ENCODE peak calls at places on chromosomes 5 and 9, in four cellular contexts. One of them, this sample, is unnamed.

GRCh38 chr5:38831909-38832308 is 13.9 kb upstream of the OSMR start:
- DNase-seq in Peyer's patch: no peak
- DNase-seq in ovary: no peak
- DNase-seq in body of pancreas: no peak
- DNase-seq in this sample: no peak

GRCh38 chr9:37329576-37329975 is 92.9 kb upstream of the GRHPR start:
- DNase-seq in ovary: no peak
- DNase-seq in Peyer's patch: peak; percentile 54
- DNase-seq in body of pancreas: no peak
- DNase-seq in this sample: no peak

GRCh38 chr9:87606921-87607521 is 109.4 kb downstream of the DAPK1 start:
- DNase-seq in body of pancreas: no peak
- DNase-seq in ovary: no peak
- DNase-seq in Peyer's patch: no peak
- DNase-seq in this sample: no peak

GRCh38 chr9:127927457-127928231 is 2.9 kb downstream of the PIP5KL1 start:
- DNase-seq in body of pancreas: peak; percentile 68
- DNase-seq in ovary: no peak
- DNase-seq in Peyer's patch: peak; percentile 90
- DNase-seq in this sample: no peak

GRCh38 chr9:22244141-22245011 is 202.2 kb upstream of the DMRTA1 start:
- DNase-seq in body of pancreas: peak; percentile 29
- DNase-seq in ovary: no peak
- DNase-seq in Peyer's patch: peak; percentile 71
- DNase-seq in this sample: no peak

GRCh38 chr9:81653240-81653639 is 36.1 kb downstream of the TLE1 start:
- DNase-seq in Peyer's patch: no peak
- DNase-seq in ovary: no peak
- DNase-seq in body of pancreas: no peak
- DNase-seq in this sample: no peak

GRCh38 chr9:33187519-33188218 is 20.5 kb upstream of the B4GALT1 start:
- DNase-seq in ovary: peak; percentile 63
- DNase-seq in Peyer's patch: no peak
- DNase-seq in body of pancreas: no peak
- DNase-seq in this sample: peak; percentile 55

GRCh38 chr5:55146543-55147151 is 13.3 kb upstream of the GPX8 start:
- DNase-seq in Peyer's patch: peak; percentile 91
- DNase-seq in ovary: peak; percentile 36
- DNase-seq in body of pancreas: peak; percentile 82
- DNase-seq in this sample: peak; percentile 74

GRCh38 chr5:55865831-55866230 is 14.7 kb downstream of the IL31RA start:
- DNase-seq in body of pancreas: no peak
- DNase-seq in ovary: no peak
- DNase-seq in Peyer's patch: no peak
- DNase-seq in this sample: no peak

GRCh38 chr9:137550958-137551655 is 572 bp upstream of the MRPL41 start:
- DNase-seq in body of pancreas: no peak
- DNase-seq in Peyer's patch: no peak
- DNase-seq in ovary: peak; percentile 62
- DNase-seq in this sample: peak; percentile 42

GRCh38 chr9:37972346-37972745 is 68.4 kb upstream of the SLC25A51 start:
- DNase-seq in body of pancreas: no peak
- DNase-seq in ovary: no peak
- DNase-seq in Peyer's patch: peak; percentile 63
- DNase-seq in this sample: no peak

GRCh38 chr5:98402130-98402529 is 371.3 kb upstream of the RGMB start:
- DNase-seq in Peyer's patch: no peak
- DNase-seq in body of pancreas: no peak
- DNase-seq in ovary: no peak
- DNase-seq in this sample: no peak

GRCh38 chr9:125701351-125701750 is 5.7 kb downstream of the MAPKAP1 start:
- DNase-seq in ovary: no peak
- DNase-seq in Peyer's patch: no peak
- DNase-seq in body of pancreas: no peak
- DNase-seq in this sample: no peak

GRCh38 chr5:135159626-135160025 is 125.6 kb upstream of the PITX1 start:
- DNase-seq in Peyer's patch: no peak
- DNase-seq in body of pancreas: no peak
- DNase-seq in ovary: no peak
- DNase-seq in this sample: no peak

GRCh38 chr5:170501931-170502330 is 1.9 kb upstream of the KCNIP1 start:
- DNase-seq in Peyer's patch: no peak
- DNase-seq in body of pancreas: no peak
- DNase-seq in ovary: no peak
- DNase-seq in this sample: no peak
- H3K4me3 ChIP-seq in Peyer's patch: no peak overlapping the region
- H3K4me3 ChIP-seq in body of pancreas: no peak overlapping the region
- H3K4me3 ChIP-seq in ovary: no peak overlapping the region
- H3K4me3 ChIP-seq in this sample: no peak overlapping the region

DNA sequence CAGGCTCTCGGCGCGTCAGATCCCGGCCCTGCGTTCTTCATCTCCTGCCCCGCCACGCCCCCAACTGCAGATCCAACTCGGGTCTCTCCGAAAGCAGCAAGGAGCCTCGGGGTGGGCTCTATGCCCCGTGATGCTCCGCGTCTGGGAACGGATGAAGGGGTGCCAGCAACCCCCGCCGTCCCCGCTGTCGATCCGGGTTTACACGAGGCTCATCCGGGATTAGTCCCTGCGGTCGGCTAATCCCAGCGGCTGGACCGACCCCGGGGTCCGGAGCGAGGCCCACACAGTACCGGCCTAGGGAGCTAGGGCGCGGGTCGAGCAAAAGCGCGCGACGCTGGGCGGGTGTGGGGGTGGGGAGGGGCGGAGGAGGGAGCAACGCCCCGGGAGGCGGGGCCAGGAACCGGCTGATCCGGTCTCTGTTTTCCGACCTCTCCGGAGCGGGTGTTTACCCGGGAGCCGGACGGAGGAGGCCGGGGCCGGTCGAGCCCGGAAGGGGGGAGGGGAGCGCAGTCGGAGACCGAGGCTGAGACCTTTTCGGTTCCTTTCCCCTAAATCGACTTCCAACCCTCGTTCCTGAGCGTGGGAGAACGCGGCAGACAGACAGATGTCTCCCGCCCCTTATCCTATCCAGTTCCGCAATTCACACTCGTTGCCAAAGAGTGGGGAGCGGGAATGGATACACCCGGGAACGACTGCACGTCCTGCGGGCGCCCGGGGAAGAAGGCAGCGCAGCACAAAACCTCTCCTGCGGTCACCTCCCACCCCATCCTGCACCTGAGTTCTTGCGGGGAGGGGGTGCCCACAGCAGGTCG is 28.6 kb downstream of the PCDH1 start:
- DNase-seq in Peyer's patch: peak; percentile 94
- DNase-seq in ovary: peak; percentile 77
- DNase-seq in body of pancreas: peak; percentile 96
- DNase-seq in this sample: peak; percentile 87
- TF ChIP-seq POLR2A in Peyer's patch: peak; percentile 89
- TF ChIP-seq POLR2A in ovary: peak; percentile 48
- TF ChIP-seq POLR2A in body of pancreas: peak; percentile 93
- TF ChIP-seq POLR2A in this sample: peak; percentile 81

GRCh38 chr5:132457371-132458225 is 33.0 kb downstream of the IRF1 start:
- DNase-seq in body of pancreas: no peak
- DNase-seq in ovary: no peak
- DNase-seq in Peyer's patch: peak; percentile 77
- DNase-seq in this sample: peak; percentile 55
- H3K27ac ChIP-seq in body of pancreas: peak overlapping the region; percentile 74
- H3K27ac ChIP-seq in ovary: no peak overlapping the region
- H3K27ac ChIP-seq in Peyer's patch: peak overlapping the region; percentile 87
- H3K27ac ChIP-seq in this sample: peak overlapping the region; percentile 36

GRCh38 chr5:1135696-1136525 is 24.0 kb upstream of the SLC12A7 start:
- DNase-seq in body of pancreas: no peak
- DNase-seq in Peyer's patch: no peak
- DNase-seq in ovary: no peak
- DNase-seq in this sample: no peak

GRCh38 chr5:1139366-1139765 is 27.5 kb upstream of the SLC12A7 start:
- DNase-seq in Peyer's patch: no peak
- DNase-seq in ovary: no peak
- DNase-seq in body of pancreas: no peak
- DNase-seq in this sample: no peak

GRCh38 chr5:1138445-1139207 is 26.8 kb upstream of the SLC12A7 start:
- DNase-seq in Peyer's patch: no peak
- DNase-seq in ovary: no peak
- DNase-seq in body of pancreas: no peak
- DNase-seq in this sample: no peak

GRCh38 chr5:1136814-1137213 is 25.0 kb upstream of the SLC12A7 start:
- DNase-seq in ovary: no peak
- DNase-seq in Peyer's patch: no peak
- DNase-seq in body of pancreas: no peak
- DNase-seq in this sample: no peak

GRCh38 chr5:1137567-1138444 is 25.9 kb upstream of the SLC12A7 start:
- DNase-seq in body of pancreas: no peak
- DNase-seq in Peyer's patch: peak; percentile 62
- DNase-seq in ovary: no peak
- DNase-seq in this sample: no peak
- H3K4me3 ChIP-seq in body of pancreas: no peak overlapping the region
- H3K4me3 ChIP-seq in Peyer's patch: no peak overlapping the region
- H3K4me3 ChIP-seq in ovary: no peak overlapping the region
- H3K4me3 ChIP-seq in this sample: no peak overlapping the region

DNA sequence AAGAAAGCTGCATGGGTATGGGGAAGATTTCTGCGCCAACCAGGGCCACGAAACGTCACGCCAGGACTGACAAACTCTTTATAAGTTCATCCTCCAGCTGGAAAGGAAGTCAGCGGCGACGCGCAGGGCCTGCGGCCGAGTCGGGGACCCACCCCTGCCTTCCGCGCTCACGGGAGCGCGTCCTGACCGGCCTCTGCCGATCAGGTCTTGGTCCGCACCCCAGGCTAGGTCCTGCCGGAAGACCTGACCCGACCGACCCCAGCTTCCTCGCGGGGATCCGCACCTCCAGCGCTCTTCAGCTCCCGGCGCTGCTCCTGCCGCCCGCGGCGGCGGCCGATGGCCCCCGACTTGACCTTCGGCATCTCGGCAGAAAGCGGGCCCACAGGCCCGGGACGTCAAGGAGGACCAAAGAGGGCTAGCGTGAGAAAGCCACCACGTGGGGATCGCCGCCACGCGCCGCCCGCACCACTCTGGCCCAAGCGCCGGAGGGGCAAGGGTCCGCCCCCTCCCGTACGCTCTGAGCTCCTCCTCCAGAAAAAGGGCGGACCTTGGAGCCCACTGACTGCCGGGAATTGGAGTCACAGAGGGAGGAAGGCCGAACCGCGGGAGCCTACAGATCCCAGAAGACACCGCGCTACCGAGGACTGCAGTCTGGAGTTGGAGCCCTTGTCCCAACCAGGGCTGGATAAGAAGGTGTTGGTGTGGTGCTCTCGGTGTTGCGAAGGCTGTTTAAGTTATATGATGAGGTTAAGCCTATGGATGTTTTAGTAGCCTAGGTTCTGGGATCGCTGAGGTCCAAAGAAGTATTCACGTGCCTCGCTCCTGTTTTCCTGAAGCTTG is at the start of gene DIMT1:
- DNase-seq in body of pancreas: peak; percentile 95
- DNase-seq in Peyer's patch: peak; percentile 98
- DNase-seq in ovary: peak; percentile 93
- DNase-seq in this sample: peak; percentile 96
- TF ChIP-seq POLR2A in body of pancreas: peak; percentile 86
- TF ChIP-seq POLR2A in Peyer's patch: peak; percentile 63
- TF ChIP-seq POLR2A in ovary: peak; percentile 77
- TF ChIP-seq POLR2A in this sample: peak; percentile 81

GRCh38 chr9:95877984-95878383 is 2.5 kb downstream of the ERCC6L2 start:
- DNase-seq in Peyer's patch: no peak
- DNase-seq in ovary: no peak
- DNase-seq in body of pancreas: no peak
- DNase-seq in this sample: no peak

GRCh38 chr9:95876595-95876994 is 1.1 kb downstream of the ERCC6L2 start:
- DNase-seq in body of pancreas: no peak
- DNase-seq in ovary: no peak
- DNase-seq in Peyer's patch: no peak
- DNase-seq in this sample: no peak

GRCh38 chr9:95876138-95876444 is 600 bp downstream of the ERCC6L2 start:
- DNase-seq in Peyer's patch: no peak
- DNase-seq in ovary: no peak
- DNase-seq in body of pancreas: no peak
- DNase-seq in this sample: no peak

GRCh38 chr9:95879591-95879990 is 4.1 kb downstream of the ERCC6L2 start:
- DNase-seq in ovary: no peak
- DNase-seq in Peyer's patch: no peak
- DNase-seq in body of pancreas: no peak
- DNase-seq in this sample: no peak

DNA sequence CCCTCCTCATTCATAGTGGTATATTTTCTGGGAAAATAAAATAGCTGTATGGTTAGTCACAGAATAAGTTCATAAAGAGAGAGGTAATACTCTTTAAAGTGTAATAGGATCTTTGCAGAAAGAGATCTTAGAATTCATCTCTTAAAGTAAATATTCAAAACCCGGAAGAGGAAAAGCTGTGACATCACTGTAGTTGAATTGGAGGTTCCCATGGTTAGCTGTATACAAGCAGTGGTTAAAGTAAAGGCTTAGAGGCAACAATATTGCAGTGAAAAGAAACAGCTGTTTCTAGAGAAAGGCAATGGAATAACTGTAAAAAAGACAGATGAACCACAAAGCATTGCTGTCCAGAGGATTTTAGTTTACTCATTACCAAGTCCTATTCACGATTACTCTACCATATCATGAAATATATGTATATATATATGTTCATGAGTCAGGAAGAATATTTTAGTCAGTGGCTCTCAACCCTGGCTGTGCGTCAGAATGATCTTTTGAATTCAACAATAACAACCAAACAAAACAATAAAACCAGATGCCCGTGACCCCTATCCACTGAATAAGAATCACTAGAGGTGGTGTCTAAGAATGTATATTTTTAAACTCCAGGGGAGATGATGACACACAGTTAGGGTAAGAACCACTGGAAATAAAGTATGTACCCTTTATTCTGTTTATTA is 4.7 kb downstream of the ERCC6L2 start:
- DNase-seq in ovary: no peak
- DNase-seq in Peyer's patch: no peak
- DNase-seq in body of pancreas: no peak
- DNase-seq in this sample: no peak
- H3K27ac ChIP-seq in ovary: no peak overlapping the region
- H3K27ac ChIP-seq in Peyer's patch: peak overlapping the region; percentile 37
- H3K27ac ChIP-seq in body of pancreas: no peak overlapping the region
- H3K27ac ChIP-seq in this sample: no peak overlapping the region

GRCh38 chr9:20634895-20635294 is 12.6 kb upstream of the MLLT3 start:
- DNase-seq in Peyer's patch: no peak
- DNase-seq in body of pancreas: no peak
- DNase-seq in ovary: no peak
- DNase-seq in this sample: no peak
- H3K4me3 ChIP-seq in Peyer's patch: no peak overlapping the region
- H3K4me3 ChIP-seq in body of pancreas: no peak overlapping the region
- H3K4me3 ChIP-seq in ovary: no peak overlapping the region
- H3K4me3 ChIP-seq in this sample: no peak overlapping the region

GRCh38 chr9:85940832-85941616 is at the start of gene NAA35:
- DNase-seq in Peyer's patch: peak; percentile 100
- DNase-seq in ovary: peak; percentile 99
- DNase-seq in body of pancreas: peak; percentile 99
- DNase-seq in this sample: peak; percentile 99
- TF ChIP-seq POLR2A in Peyer's patch: peak; percentile 7
- TF ChIP-seq POLR2A in ovary: peak; percentile 36
- TF ChIP-seq POLR2A in body of pancreas: no peak
- TF ChIP-seq POLR2A in this sample: peak; percentile 63

This sample was measured in uterus.